ENCODE peak calls at places on chromosome 3, in eight cellular contexts. D, I, A, G, C, Y, Z and V are unnamed samples.

GRCh38 chr3:41933154-41933676 is 28.7 kb downstream of the ULK4 start:
- DNase-seq in A (peak; percentile 51), Z (no peak), C (no peak), G (no peak), I (no peak), Y (no peak), D (peak; percentile 65), V (no peak)

GRCh38 chr3:44996556-44996969 is 20.5 kb downstream of the EXOSC7 start:
- DNase-seq in Y (no peak), G (no peak), C (no peak), Z (no peak), I (no peak), A (no peak), D (no peak), V (no peak)

GRCh38 chr3:114499986-114500385 is 206.2 kb downstream of the TIGIT start:
- DNase-seq in C (no peak), A (no peak), Z (no peak), G (no peak), D (no peak), Y (no peak), I (no peak), V (no peak)

GRCh38 chr3:21174461-21174860 is 576.5 kb downstream of the ZNF385D start:
- DNase-seq in Z (no peak), D (peak; percentile 68), C (no peak), A (no peak), I (no peak), G (no peak), Y (no peak), V (no peak)

GRCh38 chr3:59772416-59773408 is 722.9 kb upstream of the CFAP20DC start:
- DNase-seq in I (no peak), D (no peak), C (no peak), G (no peak), Y (peak; percentile 56), A (no peak), Z (no peak), V (no peak)

GRCh38 chr3:37765591-37766219 is 96.0 kb upstream of the CTDSPL start:
- DNase-seq in A (no peak), G (no peak), Y (no peak), C (peak; percentile 80), I (no peak), Z (no peak), D (no peak), V (no peak)

GRCh38 chr3:168544097-168544957 is 448.6 kb upstream of the GOLIM4 start:
- DNase-seq in C (no peak), D (no peak), I (no peak), G (no peak), A (no peak), Z (no peak), Y (no peak), V (no peak)

GRCh38 chr3:170007031-170007663 is 30.6 kb upstream of the GPR160 start:
- DNase-seq in I (no peak), C (no peak), A (peak; percentile 69), Y (peak; percentile 19), D (peak; percentile 4), G (no peak), Z (no peak), V (no peak)

GRCh38 chr3:11096266-11097135 is 57.8 kb upstream of the HRH1 start:
- DNase-seq in A (peak; percentile 86), D (peak; percentile 57), G (no peak), Y (peak; percentile 22), Z (peak; percentile 58), I (peak; percentile 27), C (peak; percentile 49), V (no peak)

GRCh38 chr3:85298032-85298431 is 339.2 kb downstream of the CADM2 start:
- DNase-seq in C (no peak), Z (no peak), G (no peak), D (no peak), I (no peak), Y (no peak), A (no peak), V (no peak)

GRCh38 chr3:36786921-36787890 is 22.9 kb upstream of the DCLK3 start:
- DNase-seq in I (no peak), G (no peak), Y (no peak), A (no peak), Z (no peak), D (no peak), C (no peak), V (no peak)

GRCh38 chr3:70990723-70991122 is 592.8 kb downstream of the FOXP1 start:
- DNase-seq in G (no peak), I (no peak), D (no peak), Z (no peak), C (no peak), A (no peak), Y (no peak), V (no peak)

GRCh38 chr3:172223870-172224269 is 184.5 kb downstream of the FNDC3B start:
- DNase-seq in Z (no peak), G (no peak), Y (no peak), I (no peak), A (no peak), D (no peak), C (no peak), V (no peak)

GRCh38 chr3:10780922-10781321 is 35.1 kb upstream of the SLC6A11 start:
- DNase-seq in I (no peak), Y (no peak), C (no peak), A (no peak), D (no peak), Z (no peak), G (no peak), V (no peak)